ENCODE peak calls at places on chromosomes 6 and 20, in four cellular contexts. One of them, this sample, is unnamed.

GRCh38 chr6:84897874-84898635 is 133.7 kb upstream of the TBX18 start:
- DNase-seq in lower lobe of right lung: no peak
- DNase-seq in astrocyte of the spinal cord: peak
- DNase-seq in AG10803: peak
- DNase-seq in this sample: peak

GRCh38 chr6:33634203-33634727 is 13.1 kb downstream of the ITPR3 start:
- DNase-seq in lower lobe of right lung: peak
- DNase-seq in astrocyte of the spinal cord: no peak
- DNase-seq in AG10803: no peak
- DNase-seq in this sample: no peak

GRCh38 chr6:85594197-85594930 is 706 bp upstream of the SNX14 start:
- DNase-seq in lower lobe of right lung: no peak
- DNase-seq in astrocyte of the spinal cord: no peak
- DNase-seq in AG10803: peak
- DNase-seq in this sample: peak

GRCh38 chr20:31707994-31708744 is 14.5 kb downstream of the BCL2L1 start:
- DNase-seq in lower lobe of right lung: peak
- DNase-seq in astrocyte of the spinal cord: no peak
- DNase-seq in AG10803: no peak
- DNase-seq in this sample: no peak

GRCh38 chr6:154752015-154752414 is 18.8 kb downstream of the SCAF8 start:
- DNase-seq in lower lobe of right lung: no peak
- DNase-seq in astrocyte of the spinal cord: no peak
- DNase-seq in AG10803: no peak
- DNase-seq in this sample: no peak

GRCh38 chr6:166494757-166495486 is 91.6 kb downstream of the RAMACL start:
- DNase-seq in lower lobe of right lung: no peak
- DNase-seq in astrocyte of the spinal cord: no peak
- DNase-seq in AG10803: no peak
- DNase-seq in this sample: no peak

GRCh38 chr6:166743925-166744653 is 117.0 kb upstream of the RPS6KA2 start:
- DNase-seq in lower lobe of right lung: no peak
- DNase-seq in astrocyte of the spinal cord: no peak
- DNase-seq in AG10803: no peak
- DNase-seq in this sample: no peak

GRCh38 chr20:64107736-64108457 is 532 bp upstream of the NPBWR2 start:
- DNase-seq in lower lobe of right lung: peak
- DNase-seq in astrocyte of the spinal cord: no peak
- DNase-seq in AG10803: no peak
- DNase-seq in this sample: no peak

GRCh38 chr6:34657307-34657978 is 39.1 kb downstream of the ILRUN start:
- DNase-seq in lower lobe of right lung: no peak
- DNase-seq in astrocyte of the spinal cord: peak
- DNase-seq in AG10803: peak
- DNase-seq in this sample: peak

GRCh38 chr6:36033935-36034334 is 6.3 kb downstream of the MAPK14 start:
- DNase-seq in lower lobe of right lung: no peak
- DNase-seq in astrocyte of the spinal cord: peak
- DNase-seq in AG10803: no peak
- DNase-seq in this sample: peak

GRCh38 chr20:9629821-9630220 is 115.4 kb downstream of the LAMP5 start:
- DNase-seq in lower lobe of right lung: no peak
- DNase-seq in astrocyte of the spinal cord: no peak
- DNase-seq in AG10803: no peak
- DNase-seq in this sample: no peak

GRCh38 chr20:10647909-10648308 is 25.9 kb downstream of the JAG1 start:
- DNase-seq in lower lobe of right lung: no peak
- DNase-seq in astrocyte of the spinal cord: no peak
- DNase-seq in AG10803: no peak
- DNase-seq in this sample: no peak

GRCh38 chr6:130913119-130913518 is 85.9 kb downstream of the SMLR1 start:
- DNase-seq in lower lobe of right lung: no peak
- DNase-seq in astrocyte of the spinal cord: no peak
- DNase-seq in AG10803: no peak
- DNase-seq in this sample: no peak

GRCh38 chr6:141653590-141653989 is 479.1 kb upstream of the GJE1 start:
- DNase-seq in lower lobe of right lung: no peak
- DNase-seq in astrocyte of the spinal cord: no peak
- DNase-seq in AG10803: no peak
- DNase-seq in this sample: no peak

GRCh38 chr6:136501081-136501480 is 49.1 kb downstream of the MAP7 start:
- DNase-seq in lower lobe of right lung: no peak
- DNase-seq in astrocyte of the spinal cord: no peak
- DNase-seq in AG10803: no peak
- DNase-seq in this sample: no peak

GRCh38 chr6:11198663-11199603 is 33.5 kb downstream of the NEDD9 start:
- DNase-seq in lower lobe of right lung: no peak
- DNase-seq in astrocyte of the spinal cord: no peak
- DNase-seq in AG10803: peak
- DNase-seq in this sample: no peak

GRCh38 chr20:7798176-7798575 is 142.1 kb downstream of the HAO1 start:
- DNase-seq in lower lobe of right lung: no peak
- DNase-seq in astrocyte of the spinal cord: peak
- DNase-seq in AG10803: no peak
- DNase-seq in this sample: peak

GRCh38 chr6:109269953-109270517 is 112.2 kb downstream of the CD164 start:
- DNase-seq in lower lobe of right lung: no peak
- DNase-seq in astrocyte of the spinal cord: no peak
- DNase-seq in AG10803: no peak
- DNase-seq in this sample: no peak

GRCh38 chr6:63644668-63645326 is 9.2 kb downstream of the PHF3 start:
- DNase-seq in lower lobe of right lung: no peak
- DNase-seq in astrocyte of the spinal cord: peak
- DNase-seq in AG10803: peak
- DNase-seq in this sample: peak

GRCh38 chr6:160974304-160974771 is 17.2 kb upstream of the MAP3K4 start:
- DNase-seq in lower lobe of right lung: no peak
- DNase-seq in astrocyte of the spinal cord: peak
- DNase-seq in AG10803: peak
- DNase-seq in this sample: peak

GRCh38 chr6:169723200-169723909 is 945 bp downstream of the PHF10 start:
- DNase-seq in lower lobe of right lung: peak
- DNase-seq in astrocyte of the spinal cord: peak
- DNase-seq in AG10803: peak
- DNase-seq in this sample: peak

DNA sequence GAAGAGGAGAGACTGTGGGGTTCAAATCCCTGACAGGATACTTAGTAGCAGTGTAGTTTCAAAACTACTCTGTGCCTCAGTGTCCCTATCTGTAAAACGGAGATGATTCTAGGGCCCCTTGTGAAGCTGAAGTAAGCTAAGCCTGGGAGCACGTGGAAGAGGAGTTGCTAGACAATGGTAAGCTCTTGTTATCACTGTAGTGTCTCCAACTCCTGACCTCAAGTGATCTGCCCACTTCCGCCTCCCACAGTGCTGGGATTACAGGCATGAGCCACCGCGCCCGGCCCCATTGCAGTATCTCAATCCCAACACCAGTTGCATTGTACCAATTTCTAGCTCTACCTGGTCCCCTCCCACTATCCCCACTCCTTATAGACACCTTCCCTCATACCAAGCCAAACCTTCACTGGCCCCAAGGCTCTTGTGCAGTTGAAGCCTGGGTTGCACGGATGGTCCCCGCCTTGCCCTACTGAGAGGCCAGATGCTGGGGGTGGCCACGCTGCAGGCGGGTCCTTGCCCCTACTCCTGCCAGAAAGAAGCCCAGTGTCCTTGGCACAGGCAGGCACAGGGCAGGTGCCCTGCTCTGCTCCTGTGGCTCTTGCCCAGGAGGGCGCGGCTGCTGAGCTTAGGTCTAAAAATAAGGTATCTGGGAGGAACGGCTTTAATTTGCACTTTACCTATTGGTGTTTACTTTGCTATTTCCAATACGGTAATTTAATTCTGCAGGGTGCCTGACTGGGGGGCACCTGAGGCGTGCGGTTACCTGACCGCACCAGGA is 118.1 kb downstream of the VEGFA start:
- DNase-seq in lower lobe of right lung: no peak
- DNase-seq in astrocyte of the spinal cord: no peak
- DNase-seq in AG10803: no peak
- DNase-seq in this sample: no peak
- TF ChIP-seq CTCF in lower lobe of right lung: no peak
- TF ChIP-seq CTCF in astrocyte of the spinal cord: no peak
- TF ChIP-seq CTCF in AG10803: no peak
- TF ChIP-seq CTCF in this sample: no peak

DNA sequence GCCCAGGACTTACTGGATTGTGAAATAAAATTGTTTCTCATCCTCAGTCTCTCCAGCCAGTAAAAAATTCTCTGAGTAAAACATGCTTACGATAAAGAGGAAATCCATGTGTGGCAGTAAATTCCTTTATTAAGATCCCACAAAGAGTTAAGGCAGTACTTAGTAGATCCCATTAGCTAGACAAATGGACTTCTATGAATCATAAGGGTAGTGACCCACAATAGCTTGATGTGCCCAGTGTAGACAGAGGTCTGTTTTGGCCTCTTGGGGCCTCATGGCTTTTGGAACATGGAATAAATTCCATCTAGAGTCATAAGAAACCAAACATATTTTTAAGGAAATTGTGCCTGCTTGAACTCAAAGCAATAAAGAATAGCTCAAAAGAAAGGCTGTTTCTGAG is 87.8 kb upstream of the RBM24 start:
- DNase-seq in lower lobe of right lung: no peak
- DNase-seq in astrocyte of the spinal cord: no peak
- DNase-seq in AG10803: no peak
- DNase-seq in this sample: no peak
- H3K4me3 ChIP-seq in lower lobe of right lung: no peak
- H3K4me3 ChIP-seq in astrocyte of the spinal cord: no peak
- H3K4me3 ChIP-seq in AG10803: no peak
- H3K4me3 ChIP-seq in this sample: no peak

DNA sequence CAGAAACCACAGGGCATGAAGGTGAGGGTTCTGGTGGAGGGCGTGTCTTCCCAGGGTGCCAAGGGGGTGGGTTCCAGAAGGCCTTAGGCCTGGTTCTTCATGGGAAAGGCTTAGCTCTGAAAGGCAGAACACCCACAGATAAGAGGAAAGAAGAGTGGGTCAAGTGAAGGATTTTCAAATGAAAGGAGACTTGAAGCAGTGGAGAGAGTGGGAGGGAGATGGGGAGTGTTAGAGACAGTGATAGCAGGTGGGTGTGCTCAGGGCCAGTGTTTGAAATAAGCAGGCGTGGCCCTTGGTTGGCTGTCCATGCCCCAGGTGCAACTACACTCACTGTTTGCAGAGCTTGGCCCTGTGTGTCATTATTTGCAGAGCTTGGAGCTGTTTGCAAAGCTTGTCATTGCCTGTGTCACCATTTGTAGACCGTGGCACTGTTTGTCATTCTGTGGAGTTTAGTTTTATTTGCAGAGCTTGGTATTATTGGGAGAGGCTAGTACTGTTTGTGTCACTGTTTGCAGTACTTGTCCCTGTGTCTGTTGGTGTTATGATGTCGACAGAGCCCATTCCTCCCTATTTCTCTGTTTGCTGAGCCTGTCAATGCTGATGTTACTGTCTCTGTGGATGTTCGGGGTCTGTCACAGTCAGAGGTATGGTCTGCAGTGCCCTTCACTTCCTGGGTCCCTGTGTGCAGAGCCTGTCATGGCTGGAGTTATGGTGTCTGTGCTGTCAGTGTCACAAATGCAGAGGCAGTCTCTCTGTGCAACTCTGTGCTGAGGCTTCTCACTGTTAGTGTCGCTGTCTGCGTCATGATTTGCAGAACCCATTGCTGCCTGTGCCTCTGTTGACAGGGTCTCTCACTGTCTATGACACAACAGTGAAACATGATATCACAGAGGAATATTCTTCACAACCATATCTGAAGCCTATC is 127.7 kb upstream of the LRFN2 start:
- DNase-seq in lower lobe of right lung: no peak
- DNase-seq in astrocyte of the spinal cord: no peak
- DNase-seq in AG10803: no peak
- DNase-seq in this sample: no peak
- TF ChIP-seq CTCF in lower lobe of right lung: no peak
- TF ChIP-seq CTCF in astrocyte of the spinal cord: no peak
- TF ChIP-seq CTCF in AG10803: no peak
- TF ChIP-seq CTCF in this sample: no peak

DNA sequence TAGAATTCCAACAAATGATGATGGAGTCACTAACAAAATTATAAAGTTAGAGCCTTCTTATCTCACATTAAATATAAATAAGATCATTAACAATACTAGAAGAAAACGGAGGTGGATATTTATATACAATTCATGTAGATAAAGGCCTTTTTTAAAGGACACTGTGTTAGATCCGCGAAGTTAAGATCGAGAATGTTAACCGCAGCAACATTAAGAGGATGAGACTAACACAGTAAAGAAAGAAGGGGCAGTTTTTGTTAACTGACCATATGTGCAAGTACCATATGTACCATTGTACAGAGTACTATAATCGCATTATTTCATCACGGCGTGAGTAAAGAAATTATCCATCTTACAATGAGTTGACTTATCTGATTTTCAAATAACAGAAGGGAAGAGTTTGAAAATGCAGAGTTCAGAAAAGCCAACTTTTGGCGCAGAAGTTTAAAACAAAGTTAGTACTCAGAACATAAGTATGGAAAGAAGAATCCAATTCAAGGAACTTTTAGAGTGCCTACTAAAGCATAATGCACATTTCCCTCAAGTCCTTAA is 1.4 kb downstream of the FBXL4 start:
- DNase-seq in lower lobe of right lung: no peak
- DNase-seq in astrocyte of the spinal cord: peak
- DNase-seq in AG10803: no peak
- DNase-seq in this sample: peak
- H3K4me3 ChIP-seq in lower lobe of right lung: peak
- H3K4me3 ChIP-seq in astrocyte of the spinal cord: peak
- H3K4me3 ChIP-seq in AG10803: peak
- H3K4me3 ChIP-seq in this sample: peak

GRCh38 chr20:884983-885952 is 30.9 kb downstream of the ANGPT4 start:
- DNase-seq in lower lobe of right lung: no peak
- DNase-seq in astrocyte of the spinal cord: peak
- DNase-seq in AG10803: peak
- DNase-seq in this sample: peak
- TF ChIP-seq CTCF in lower lobe of right lung: no peak
- TF ChIP-seq CTCF in astrocyte of the spinal cord: peak
- TF ChIP-seq CTCF in AG10803: peak
- TF ChIP-seq CTCF in this sample: no peak

DNA sequence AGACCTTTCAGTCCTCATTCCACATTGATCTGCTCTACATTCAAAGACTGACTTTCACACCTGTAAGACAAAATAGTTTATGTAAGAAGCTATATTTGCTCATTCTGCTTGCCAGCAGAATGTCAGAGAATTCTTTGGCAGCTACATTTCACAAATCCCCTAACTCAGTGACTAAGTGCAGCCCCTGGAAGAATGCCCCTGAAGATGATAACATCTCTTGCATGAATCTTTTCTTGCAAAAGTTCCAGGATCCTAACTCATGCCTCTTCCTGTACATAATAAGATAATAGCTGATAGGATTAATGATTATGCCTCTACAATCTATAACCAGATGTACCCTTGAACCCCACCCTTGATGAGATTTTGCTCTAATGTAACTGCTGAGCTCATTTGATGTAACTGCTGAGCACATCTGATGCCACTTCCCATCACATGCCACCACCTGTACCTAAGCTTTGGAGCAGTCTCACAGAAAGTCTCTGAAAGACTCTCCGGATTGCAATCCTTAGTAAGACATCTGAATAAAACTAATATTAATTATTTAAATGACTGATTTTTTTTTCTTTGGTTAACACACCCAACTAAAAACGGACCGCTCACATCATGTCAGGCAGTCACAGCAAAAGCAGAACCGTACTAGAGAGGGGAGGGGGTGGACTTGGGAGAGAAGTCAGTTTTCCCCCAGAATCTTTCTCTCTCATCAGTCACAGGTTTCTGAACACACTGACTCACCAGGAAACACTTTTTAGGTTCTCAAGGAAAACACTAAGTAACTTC is 684 bp upstream of the DNAH8 start:
- DNase-seq in lower lobe of right lung: no peak
- DNase-seq in astrocyte of the spinal cord: no peak
- DNase-seq in AG10803: no peak
- DNase-seq in this sample: peak
- H3K4me3 ChIP-seq in lower lobe of right lung: peak
- H3K4me3 ChIP-seq in astrocyte of the spinal cord: no peak
- H3K4me3 ChIP-seq in AG10803: no peak
- H3K4me3 ChIP-seq in this sample: no peak

This sample was measured in fibroblast of the aortic adventitia.